ENCODE peak calls at places on chromosomes 3 and 15, in five cellular contexts. T is stomach, F is nephron progenitor cell, Q is endothelial cell, U is progenitor cell of endocrine pancreas. A is an unnamed sample.

GRCh38 chr15:90708516-90708915 is 8.6 kb upstream of the BLM start:
- DNase-seq in T (no peak), F (no peak), Q (no peak), U (no peak), A (no peak)

GRCh38 chr15:40549894-40550293 is 14.9 kb downstream of the CCDC32 start:
- DNase-seq in T (peak), F (no peak), Q (no peak), U (no peak), A (peak)

GRCh38 chr15:78004222-78004727 is 73.2 kb downstream of the TBC1D2B start:
- DNase-seq in T (no peak), F (no peak), Q (no peak), U (no peak), A (no peak)

GRCh38 chr15:62444104-62445027 is 279.3 kb upstream of the C2CD4B start:
- DNase-seq in T (no peak), F (no peak), Q (no peak), U (no peak), A (peak)

GRCh38 chr3:148697311-148698189 is at the start of gene AGTR1:
- DNase-seq in T (peak), F (peak), Q (peak), U (peak), A (peak)

GRCh38 chr3:71243230-71243629 is 340.3 kb downstream of the FOXP1 start:
- DNase-seq in T (no peak), F (no peak), Q (no peak), U (no peak), A (peak)

GRCh38 chr3:110754207-110754916 is 317.3 kb upstream of the NECTIN3 start:
- DNase-seq in T (no peak), F (no peak), Q (no peak), U (no peak), A (no peak)

GRCh38 chr15:89496155-89497098 is at the start of gene RHCG:
- DNase-seq in T (no peak), F (peak), Q (peak), U (peak), A (peak)

GRCh38 chr15:25543156-25543555 is 104.3 kb upstream of the UBE3A start:
- DNase-seq in T (no peak), F (no peak), Q (no peak), U (no peak), A (peak)

GRCh38 chr3:156795890-156796451 is 30.2 kb upstream of the LEKR1 start:
- DNase-seq in T (no peak), F (no peak), Q (no peak), U (no peak), A (no peak)

GRCh38 chr3:14369675-14370669 is 32.4 kb upstream of the SLC6A6 start:
- DNase-seq in T (peak), F (no peak), Q (peak), U (no peak), A (peak)

GRCh38 chr3:122101646-122102045 is 46.5 kb downstream of the CD86 start:
- DNase-seq in T (no peak), F (no peak), Q (peak), U (no peak), A (no peak)

GRCh38 chr3:195921334-195921771 is 13.0 kb upstream of the TNK2 start:
- DNase-seq in T (no peak), F (no peak), Q (no peak), U (no peak), A (no peak)

GRCh38 chr3:9448643-9449042 is 51.2 kb downstream of the SETD5 start:
- DNase-seq in T (no peak), F (no peak), Q (no peak), U (no peak), A (no peak)

GRCh38 chr3:126781889-126782491 is 78.0 kb downstream of the CHCHD6 start:
- DNase-seq in T (no peak), F (no peak), Q (no peak), U (no peak), A (no peak)

GRCh38 chr3:33578325-33579180 is 138.3 kb upstream of the UBP1 start:
- DNase-seq in T (no peak), F (no peak), Q (no peak), U (no peak), A (no peak)

GRCh38 chr3:63193647-63194046 is 84.5 kb upstream of the SYNPR start:
- DNase-seq in T (no peak), F (no peak), Q (no peak), U (no peak), A (no peak)

GRCh38 chr3:196181127-196181546 is 30.1 kb downstream of the ZDHHC19 start:
- DNase-seq in T (no peak), F (no peak), Q (no peak), U (no peak), A (no peak)

GRCh38 chr15:68433551-68433950 is 1.6 kb upstream of the ITGA11 start:
- DNase-seq in T (no peak), F (no peak), Q (no peak), U (no peak), A (no peak)

GRCh38 chr3:67558429-67558828 is 96.0 kb downstream of the SUCLG2 start:
- DNase-seq in T (no peak), F (no peak), Q (no peak), U (no peak), A (no peak)

GRCh38 chr15:77577350-77577749 is 55.4 kb downstream of the LINGO1 start:
- DNase-seq in T (no peak), F (no peak), Q (no peak), U (no peak), A (no peak)

GRCh38 chr3:171842864-171843511 is at the start of gene TMEM212:
- DNase-seq in T (no peak), F (no peak), Q (no peak), U (no peak), A (no peak)

GRCh38 chr3:184737641-184738518 is 26.0 kb upstream of the MAGEF1 start:
- DNase-seq in T (peak), F (no peak), Q (no peak), U (no peak), A (no peak)

DNA sequence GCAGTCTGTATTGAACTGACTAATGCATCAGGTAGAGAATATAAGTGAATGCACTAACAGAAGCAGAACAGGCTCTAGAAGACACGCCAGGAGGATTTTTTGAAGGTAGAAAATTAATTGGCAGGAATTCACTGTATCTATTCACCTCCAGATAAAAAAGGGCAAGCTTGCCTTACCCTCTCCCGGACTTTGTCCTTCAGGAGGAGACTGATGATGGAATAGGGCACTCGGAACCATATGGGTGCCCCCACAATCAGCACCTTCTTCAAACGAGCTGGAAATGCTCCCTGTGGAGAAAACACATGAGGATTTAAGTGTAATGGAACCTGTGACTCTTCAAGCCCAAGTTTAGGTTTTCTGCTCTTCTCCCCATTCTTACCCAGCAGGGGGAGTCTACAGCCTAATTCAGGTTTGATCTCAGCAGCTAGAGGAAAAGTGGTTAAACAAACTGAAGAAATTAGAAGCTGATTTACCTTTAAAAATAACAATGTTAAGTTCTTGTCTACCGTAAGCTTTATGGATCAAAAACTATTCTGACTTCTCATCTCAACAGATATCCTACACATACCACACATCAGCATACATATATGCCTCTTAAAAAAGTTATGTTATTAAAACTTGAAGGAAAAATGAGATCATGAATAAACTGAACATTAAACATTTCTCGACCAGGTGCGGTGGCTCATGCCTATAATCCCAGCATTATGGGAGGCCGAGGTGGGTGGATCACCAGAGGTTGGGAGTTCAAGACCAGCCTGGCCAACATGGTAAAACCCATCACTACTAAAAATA is 57.4 kb upstream of the SIN3A start:
- DNase-seq in T (no peak), F (no peak), Q (peak), U (no peak), A (no peak)
- TF ChIP-seq CTCF in T (peak), F (peak), Q (no peak), U (peak), A (no peak)

DNA sequence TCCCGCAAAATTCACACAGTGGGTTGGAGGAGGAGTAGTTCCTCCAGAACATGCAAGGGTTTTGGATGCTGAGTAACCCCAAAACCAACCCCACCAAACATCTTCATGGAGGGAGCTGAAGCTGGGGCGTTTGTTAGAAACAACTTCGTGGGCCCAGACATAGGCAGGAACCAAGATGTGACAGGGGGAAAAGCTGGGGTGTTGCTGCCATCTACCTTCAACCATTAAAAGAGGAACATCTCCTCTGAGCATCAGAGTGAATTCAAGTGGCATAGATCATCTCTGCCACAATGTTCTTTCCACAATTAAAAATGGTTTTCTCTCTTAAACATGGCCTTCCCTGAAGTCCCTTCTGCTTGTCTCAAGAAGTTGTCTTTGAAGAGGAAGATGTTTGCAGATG is 20.5 kb downstream of the SIDT1 start:
- DNase-seq in T (no peak), F (no peak), Q (no peak), U (no peak), A (no peak)
- TF ChIP-seq CTCF in T (no peak), F (no peak), Q (no peak), U (no peak), A (no peak)

DNA sequence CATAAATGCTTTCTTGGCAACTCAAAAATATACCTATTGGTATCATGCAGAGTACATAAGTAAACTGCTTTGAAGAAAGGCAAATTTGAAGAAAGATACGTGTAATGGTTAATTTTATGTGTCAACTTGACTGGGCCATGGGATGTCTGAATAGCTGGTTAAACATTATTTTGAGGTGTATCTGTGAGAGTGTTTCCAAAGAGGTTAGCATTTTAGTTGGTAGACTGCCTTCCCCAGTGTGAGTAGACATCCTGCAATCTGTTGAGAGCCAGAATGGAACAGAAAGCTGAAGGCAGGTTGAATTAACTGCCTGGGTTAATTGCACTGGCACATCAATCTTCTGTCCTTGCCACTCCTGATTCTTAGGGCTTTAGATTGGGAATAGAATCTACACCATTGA is 98.2 kb downstream of the CMSS1 start:
- DNase-seq in T (no peak), F (no peak), Q (no peak), U (no peak), A (no peak)
- TF ChIP-seq CTCF in T (no peak), F (no peak), Q (no peak), U (no peak), A (no peak)

DNA sequence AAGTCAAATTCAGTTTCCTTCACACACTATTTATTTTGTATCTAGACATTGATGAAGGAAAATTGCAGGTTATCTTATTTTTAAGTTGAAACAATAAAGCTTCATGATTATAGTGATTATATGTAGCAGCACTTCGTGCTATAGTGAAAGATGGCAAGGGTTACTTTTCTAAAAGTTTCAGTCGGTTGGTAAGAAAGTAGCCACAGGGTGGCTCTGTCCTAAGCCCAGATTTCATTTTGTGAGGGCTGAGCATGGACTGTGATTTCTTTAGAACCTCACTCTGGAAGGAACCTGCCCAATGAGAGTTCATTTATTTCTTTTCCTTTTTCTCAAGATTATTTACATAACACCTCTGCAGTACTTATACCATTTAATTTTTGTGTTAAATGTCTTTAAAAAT is 66.5 kb downstream of the NME9 start:
- DNase-seq in T (no peak), F (no peak), Q (no peak), U (no peak), A (no peak)
- TF ChIP-seq CTCF in T (no peak), F (no peak), Q (no peak), U (no peak), A (no peak)